ENCODE peak calls at places on chromosomes 13 and 19, in ten cellular contexts. F, R, L, W, C, J, O, M, Q and D are unnamed samples. For H3K36me3 and H3K4me1, the result is how much of the 10 kb centered on the place peaks cover.

GRCh38 chr19:55149078-55150003 is at the start of gene TNNT1:
- DNase-seq in W (no peak), O (peak), J (no peak), R (no peak), Q (peak), L (no peak), F (no peak), M (peak), C (no peak), D (no peak)

GRCh38 chr19:46967578-46968018 is 52.0 kb upstream of the NPAS1 start:
- DNase-seq in L (no peak), O (no peak), R (no peak), F (no peak), C (no peak), W (peak), J (peak), Q (peak), M (no peak), D (no peak)

GRCh38 chr19:2478324-2478755 is 2.4 kb downstream of the GADD45B start:
- DNase-seq in F (peak), W (peak), R (no peak), J (peak), Q (peak), M (peak), C (peak), L (peak), O (peak), D (no peak)

GRCh38 chr13:42333613-42334328 is 61.8 kb downstream of the AKAP11 start:
- DNase-seq in W (no peak), C (no peak), O (peak), Q (no peak), M (peak), R (no peak), F (peak), L (peak), J (no peak), D (peak)

GRCh38 chr13:66558511-66558910 is 671.6 kb downstream of the PCDH9 start:
- DNase-seq in L (peak), J (no peak), F (peak), O (no peak), C (no peak), Q (no peak), R (no peak), M (no peak), W (no peak), D (no peak)

GRCh38 chr13:54029226-54029625 is 1000.6 kb downstream of the OLFM4 start:
- DNase-seq in Q (no peak), O (no peak), M (peak), L (peak), C (no peak), W (no peak), R (no peak), F (no peak), J (no peak), D (no peak)

GRCh38 chr19:10654610-10655456 is 687 bp downstream of the ILF3 start:
- DNase-seq in J (peak), C (peak), M (peak), F (no peak), R (no peak), L (peak), W (peak), Q (peak), O (peak), D (peak)

GRCh38 chr13:47372742-47373141 is 475.9 kb upstream of the HTR2A start:
- DNase-seq in F (peak), W (no peak), Q (no peak), R (no peak), J (no peak), C (no peak), L (no peak), O (no peak), M (no peak), D (no peak)

GRCh38 chr13:25489238-25489637 is 117.5 kb downstream of the ATP8A2 start:
- DNase-seq in M (no peak), O (no peak), F (no peak), J (no peak), C (no peak), Q (no peak), R (no peak), W (no peak), L (no peak), D (no peak)

GRCh38 chr13:74931698-74932433 is 550.1 kb downstream of the TBC1D4 start:
- DNase-seq in R (no peak), L (no peak), W (no peak), O (no peak), Q (no peak), C (no peak), J (no peak), M (no peak), F (no peak), D (no peak)

GRCh38 chr19:52270266-52270885 is 989 bp downstream of the ZNF766 start:
- DNase-seq in R (no peak), L (no peak), O (no peak), F (peak), C (peak), J (peak), M (peak), Q (no peak), W (no peak), D (no peak)

GRCh38 chr13:50119593-50119992 is 104.3 kb downstream of the KCNRG start:
- DNase-seq in J (no peak), C (no peak), O (peak), W (no peak), M (peak), Q (no peak), R (no peak), L (peak), F (peak), D (no peak)

GRCh38 chr19:1250374-1251232 is 2.2 kb downstream of the MIDN start:
- DNase-seq in O (peak), W (no peak), Q (peak), M (peak), C (peak), J (peak), R (no peak), L (peak), F (peak), D (no peak)

GRCh38 chr13:99067160-99067985 is 89.5 kb upstream of the DOCK9 start:
- DNase-seq in R (peak), W (no peak), M (no peak), C (no peak), J (no peak), Q (no peak), L (peak), F (peak), O (no peak), D (no peak)

GRCh38 chr13:18943273-18943672 is 238.4 kb downstream of the TUBA3C start:
- DNase-seq in Q (no peak), O (no peak), J (no peak), M (no peak), R (no peak), F (no peak), L (no peak), W (no peak), C (no peak), D (no peak)

GRCh38 chr19:45800009-45800553 is 7.4 kb upstream of the DMWD start:
- DNase-seq in L (peak), Q (no peak), O (no peak), C (no peak), R (no peak), M (peak), J (no peak), F (peak), W (no peak), D (no peak)

GRCh38 chr13:102707465-102707864 is 12.6 kb upstream of the METTL21C start:
- DNase-seq in J (no peak), W (no peak), M (peak), R (peak), C (no peak), O (no peak), L (peak), Q (no peak), F (peak), D (no peak)

GRCh38 chr19:925912-926594 is at the start of gene ARID3A:
- DNase-seq in C (peak), F (no peak), J (peak), R (no peak), M (peak), W (peak), Q (peak), L (no peak), O (peak), D (no peak)

GRCh38 chr13:79501538-79502232 is 20.7 kb downstream of the NDFIP2 start:
- DNase-seq in M (no peak), Q (no peak), L (peak), J (no peak), O (no peak), R (no peak), F (peak), W (no peak), C (no peak), D (no peak)

GRCh38 chr13:21934309-21934708 is 263.4 kb downstream of the FGF9 start:
- DNase-seq in J (no peak), C (no peak), M (no peak), F (no peak), L (no peak), W (no peak), Q (no peak), O (no peak), R (no peak), D (no peak)

GRCh38 chr13:60229708-60230272 is 66.1 kb upstream of the DIAPH3 start:
- DNase-seq in J (no peak), Q (no peak), R (no peak), L (peak), M (peak), F (no peak), W (no peak), O (no peak), C (no peak), D (no peak)

GRCh38 chr13:37995052-37995451 is 125.5 kb upstream of the TRPC4 start:
- DNase-seq in W (no peak), F (peak), M (peak), R (no peak), C (no peak), L (peak), J (no peak), Q (no peak), O (no peak), D (no peak)

GRCh38 chr13:112545866-112546265 is 42.1 kb downstream of the TUBGCP3 start:
- DNase-seq in F (peak), W (no peak), R (no peak), M (no peak), J (no peak), L (peak), C (no peak), O (no peak), Q (no peak), D (no peak)

GRCh38 chr19:55550321-55550650 is 4.9 kb upstream of the SBK3 start:
- DNase-seq in Q (no peak), R (no peak), M (no peak), J (no peak), F (no peak), C (no peak), W (no peak), O (no peak), L (no peak), D (no peak)

GRCh38 chr13:111537843-111538499 is 217.5 kb downstream of the TEX29 start:
- DNase-seq in W (no peak), O (no peak), Q (no peak), C (no peak), F (no peak), L (no peak), J (no peak), R (no peak), M (no peak), D (no peak)

GRCh38 chr19:52248256-52248655 is 21.1 kb upstream of the ZNF766 start:
- DNase-seq in R (no peak), M (peak), L (peak), C (peak), J (peak), Q (peak), W (peak), O (peak), F (peak), D (peak)

GRCh38 chr13:114285166-114285808 is 3.9 kb downstream of the UPF3A start:
- DNase-seq in W (no peak), F (peak), M (no peak), O (no peak), L (peak), Q (no peak), C (no peak), R (no peak), J (no peak), D (no peak)

GRCh38 chr19:33683881-33684549 is 62.3 kb downstream of the CHST8 start:
- DNase-seq in O (peak), M (peak), Q (peak), R (no peak), W (no peak), L (no peak), C (peak), J (no peak), F (peak), D (peak)

GRCh38 chr19:51311388-51312257 is at the start of gene IGLON5:
- DNase-seq in O (peak), F (no peak), W (no peak), L (no peak), M (peak), Q (no peak), J (no peak), C (no peak), R (no peak), D (no peak)

GRCh38 chr19:46618670-46619231 is 6.1 kb downstream of the PTGIR start:
- DNase-seq in M (peak), W (peak), Q (peak), L (no peak), C (peak), J (no peak), R (no peak), O (no peak), F (peak), D (no peak)

GRCh38 chr19:56333506-56333905 is 18.9 kb upstream of the ZSCAN5A start:
- DNase-seq in M (peak), J (peak), L (peak), Q (no peak), W (peak), R (peak), F (peak), C (peak), O (peak), D (no peak)

GRCh38 chr19:33686687-33687541 is 65.2 kb downstream of the CHST8 start:
- DNase-seq in W (no peak), C (no peak), R (no peak), Q (no peak), M (no peak), O (no peak), L (no peak), F (no peak), J (no peak), D (no peak)

GRCh38 chr13:30647420-30647819 is 29.7 kb downstream of the USPL1 start:
- DNase-seq in O (no peak), J (no peak), W (no peak), R (no peak), Q (no peak), F (no peak), L (no peak), M (no peak), C (no peak), D (no peak)

GRCh38 chr13:47846886-47847285 is 154.2 kb downstream of the SUCLA2 start:
- DNase-seq in O (no peak), W (no peak), J (no peak), M (no peak), R (no peak), C (no peak), L (peak), Q (no peak), F (no peak), D (no peak)

GRCh38 chr19:52022193-52022592 is 6.0 kb downstream of the ZNF614 start:
- DNase-seq in Q (no peak), F (no peak), M (no peak), R (no peak), O (no peak), L (no peak), J (no peak), C (no peak), W (no peak), D (no peak)

GRCh38 chr13:75173457-75174356 is 308.3 kb downstream of the TBC1D4 start:
- DNase-seq in M (peak), O (no peak), Q (no peak), F (no peak), L (no peak), J (no peak), W (no peak), C (no peak), R (no peak), D (no peak)

GRCh38 chr13:107258599-107259187 is 690.8 kb upstream of the ARGLU1 start:
- DNase-seq in M (no peak), J (no peak), Q (no peak), F (peak), C (no peak), R (no peak), O (no peak), W (no peak), L (peak), D (no peak)

GRCh38 chr19:47243776-47244547 is 12.4 kb upstream of the CCDC9 start:
- DNase-seq in O (peak), F (peak), C (peak), M (peak), R (peak), W (peak), Q (peak), L (peak), J (peak), D (peak)

GRCh38 chr13:100088282-100088647 is 628 bp upstream of the PCCA start:
- DNase-seq in J (no peak), W (no peak), Q (no peak), L (no peak), M (no peak), F (no peak), C (no peak), O (no peak), R (no peak), D (no peak)

GRCh38 chr19:19355606-19356139 is 35.0 kb downstream of the MAU2 start:
- DNase-seq in Q (no peak), W (no peak), O (no peak), L (no peak), C (no peak), R (no peak), F (no peak), J (no peak), M (no peak), D (no peak)
- H3K36me3 ChIP-seq in Q (half or more), W (half or more), O (under half), L (half or more), C (under half), R (under half), F (half or more), J (under half), M (under half), D (under half)

DNA sequence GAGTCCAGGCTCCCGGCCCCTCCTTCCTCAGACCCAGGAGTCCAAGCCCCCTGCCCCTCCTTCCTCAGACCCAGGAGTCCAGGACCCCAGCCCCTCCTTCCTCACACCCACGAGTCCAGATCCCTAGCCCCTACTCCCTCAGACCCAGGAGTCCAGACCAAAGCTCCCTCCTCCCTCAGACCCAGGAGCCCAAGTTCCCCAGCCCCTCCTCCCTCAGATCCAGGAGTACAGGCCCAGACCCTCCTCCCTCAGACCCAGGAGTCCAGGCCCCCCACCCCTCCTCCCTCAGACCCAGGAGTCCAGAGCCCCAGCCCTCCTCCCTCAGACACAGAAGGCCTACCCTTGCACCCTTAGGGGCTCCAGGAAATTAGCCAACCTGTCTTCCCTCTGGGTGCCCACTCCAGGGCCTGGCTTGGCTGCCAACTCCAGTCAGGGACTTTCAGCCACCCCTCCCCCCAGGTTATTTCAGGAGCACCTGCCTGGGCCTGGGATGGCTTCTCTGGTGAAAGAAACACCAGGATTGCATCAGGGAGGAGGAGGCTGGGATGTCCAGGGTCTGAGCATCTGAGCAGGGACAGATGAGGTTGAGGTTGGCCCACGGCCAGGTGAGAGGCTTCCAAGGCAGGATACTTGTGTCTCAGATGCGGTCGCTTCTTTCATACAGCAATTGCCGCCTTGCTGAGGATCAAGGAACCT is at the start of gene FGF21:
- DNase-seq in M (no peak), O (no peak), L (no peak), J (no peak), W (no peak), F (no peak), R (no peak), Q (peak), C (no peak), D (no peak)
- H3K4me1 ChIP-seq in M (under half), O (under half), L (under half), J (under half), W (under half), F (under half), R (under half), Q (under half), C (under half), D (under half)

GRCh38 chr19:35161434-35161743 is 6.9 kb downstream of the FXYD5 start:
- DNase-seq in M (no peak), J (no peak), L (no peak), C (no peak), O (no peak), W (no peak), R (no peak), Q (no peak), F (no peak), D (no peak)
- H3K36me3 ChIP-seq in M (under half), J (under half), L (half or more), C (under half), O (under half), W (half or more), R (under half), Q (half or more), F (half or more), D (under half)

DNA sequence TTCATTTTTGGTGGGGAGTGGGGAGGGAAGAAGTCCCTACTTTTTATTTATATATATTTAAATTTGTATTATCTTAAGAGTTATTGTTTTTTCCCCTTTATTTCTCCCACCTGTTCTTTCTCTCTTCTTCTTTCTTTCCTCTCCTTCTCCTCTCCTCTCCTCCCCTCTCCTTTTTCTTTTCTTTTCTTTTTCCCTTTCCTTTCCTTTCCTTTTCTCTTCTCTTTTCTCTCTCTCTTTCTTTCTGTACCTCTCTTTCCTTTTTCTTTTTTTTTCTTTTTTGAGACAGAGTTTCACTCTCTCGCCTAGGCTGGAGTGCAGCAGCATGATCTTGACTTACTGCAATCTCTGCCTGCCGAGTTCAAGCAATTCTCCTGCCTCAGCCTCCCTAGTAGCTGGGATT is 1.9 kb downstream of the BCKDHA start:
- DNase-seq in R (no peak), J (no peak), M (no peak), L (no peak), C (no peak), O (no peak), Q (no peak), W (no peak), F (no peak), D (no peak)
- H3K4me1 ChIP-seq in R (under half), J (under half), M (under half), L (under half), C (under half), O (under half), Q (under half), W (half or more), F (under half), D (under half)

GRCh38 chr13:94546071-94546839 is 49.7 kb downstream of the TGDS start:
- DNase-seq in W (no peak), J (no peak), O (no peak), Q (no peak), F (no peak), C (no peak), R (no peak), M (no peak), L (no peak), D (no peak)
- H3K36me3 ChIP-seq in W (under half), J (under half), O (under half), Q (under half), F (under half), C (under half), R (under half), M (under half), L (under half), D (under half)

GRCh38 chr19:38277969-38278680 is 13.8 kb downstream of the SPINT2 start:
- DNase-seq in C (peak), F (peak), O (peak), L (peak), J (no peak), Q (peak), R (no peak), M (no peak), W (peak), D (no peak)
- H3K4me1 ChIP-seq in C (half or more), F (under half), O (under half), L (under half), J (under half), Q (under half), R (under half), M (under half), W (half or more), D (under half)

GRCh38 chr19:16210168-16210567 is 12.5 kb downstream of the AP1M1 start:
- DNase-seq in C (no peak), L (no peak), M (no peak), F (no peak), J (no peak), O (no peak), Q (no peak), R (no peak), W (no peak), D (no peak)

GRCh38 chr19:16207490-16208025 is 9.8 kb downstream of the AP1M1 start:
- DNase-seq in O (no peak), R (no peak), J (no peak), F (no peak), L (no peak), W (no peak), Q (no peak), M (no peak), C (no peak), D (no peak)

GRCh38 chr19:16209266-16209665 is 11.6 kb downstream of the AP1M1 start:
- DNase-seq in F (no peak), Q (no peak), M (no peak), R (no peak), L (no peak), J (no peak), O (no peak), C (no peak), W (no peak), D (no peak)

GRCh38 chr19:16208064-16208759 is 10.5 kb downstream of the AP1M1 start:
- DNase-seq in J (no peak), F (no peak), Q (no peak), M (no peak), W (no peak), R (no peak), L (no peak), C (no peak), O (no peak), D (no peak)

DNA sequence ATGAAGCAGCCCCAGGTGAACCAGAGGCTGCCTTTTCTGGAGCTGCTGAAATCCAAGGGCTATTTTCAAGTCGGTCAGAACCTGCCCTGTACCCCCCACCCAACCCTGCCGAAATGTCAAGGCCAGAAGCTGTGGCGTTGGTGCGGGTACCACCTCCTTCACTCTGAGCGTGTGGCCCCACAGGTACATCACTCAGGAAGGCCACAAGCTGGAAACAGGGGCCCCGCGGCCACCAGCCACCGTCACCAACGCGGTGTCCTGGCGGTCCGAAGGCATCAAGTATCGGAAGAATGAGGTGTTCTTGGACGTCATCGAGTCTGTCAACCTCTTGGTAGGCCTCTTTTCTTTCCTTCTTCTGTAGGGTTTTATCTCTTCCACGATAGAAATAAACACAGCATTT is 11.1 kb downstream of the AP1M1 start:
- DNase-seq in W (no peak), F (no peak), L (no peak), Q (no peak), O (no peak), C (no peak), J (no peak), M (no peak), R (no peak), D (no peak)
- H3K36me3 ChIP-seq in W (half or more), F (half or more), L (half or more), Q (half or more), O (under half), C (under half), J (under half), M (under half), R (under half), D (under half)